ENCODE peak calls at places on chromosomes 12 and 14, in four cellular contexts. One of them, this sample, is unnamed.

GRCh38 chr14:19800282-19801117 is 3.1 kb upstream of the OR4N2 start:
- DNase-seq in HCT116: no peak
- DNase-seq in Panc1: no peak
- DNase-seq in stomach: no peak
- DNase-seq in this sample: no peak

GRCh38 chr12:75704664-75705063 is 193.3 kb upstream of the KRR1 start:
- DNase-seq in HCT116: peak
- DNase-seq in Panc1: no peak
- DNase-seq in stomach: no peak
- DNase-seq in this sample: no peak

GRCh38 chr14:51616724-51617409 is 34.8 kb upstream of the FRMD6 start:
- DNase-seq in HCT116: peak
- DNase-seq in Panc1: peak
- DNase-seq in stomach: peak
- DNase-seq in this sample: peak

GRCh38 chr12:4939418-4940023 is 29.8 kb downstream of the KCNA1 start:
- DNase-seq in HCT116: no peak
- DNase-seq in Panc1: no peak
- DNase-seq in stomach: no peak
- DNase-seq in this sample: no peak

GRCh38 chr12:75820848-75821578 is 210.6 kb downstream of the PHLDA1 start:
- DNase-seq in HCT116: no peak
- DNase-seq in Panc1: no peak
- DNase-seq in stomach: no peak
- DNase-seq in this sample: no peak

GRCh38 chr12:68434391-68435007 is 102.3 kb upstream of the MDM1 start:
- DNase-seq in HCT116: no peak
- DNase-seq in Panc1: no peak
- DNase-seq in stomach: no peak
- DNase-seq in this sample: no peak

GRCh38 chr12:109462868-109463692 is 14.0 kb downstream of the KCTD10 start:
- DNase-seq in HCT116: peak
- DNase-seq in Panc1: peak
- DNase-seq in stomach: peak
- DNase-seq in this sample: peak

GRCh38 chr12:52515927-52516831 is 4.0 kb downstream of the KRT5 start:
- DNase-seq in HCT116: no peak
- DNase-seq in Panc1: no peak
- DNase-seq in stomach: no peak
- DNase-seq in this sample: no peak

GRCh38 chr14:68939424-68939892 is 39.6 kb downstream of the ACTN1 start:
- DNase-seq in HCT116: no peak
- DNase-seq in Panc1: no peak
- DNase-seq in stomach: no peak
- DNase-seq in this sample: no peak

GRCh38 chr14:30889244-30889594 is 14.9 kb downstream of the COCH start:
- DNase-seq in HCT116: no peak
- DNase-seq in Panc1: no peak
- DNase-seq in stomach: no peak
- DNase-seq in this sample: no peak

GRCh38 chr12:132401982-132402381 is 72.6 kb upstream of the GALNT9 start:
- DNase-seq in HCT116: no peak
- DNase-seq in Panc1: no peak
- DNase-seq in stomach: no peak
- DNase-seq in this sample: no peak

GRCh38 chr14:23120405-23121251 is 1.6 kb upstream of the CEBPE start:
- DNase-seq in HCT116: peak
- DNase-seq in Panc1: peak
- DNase-seq in stomach: peak
- DNase-seq in this sample: peak

GRCh38 chr12:42744539-42745156 is 155.1 kb upstream of the PRICKLE1 start:
- DNase-seq in HCT116: no peak
- DNase-seq in Panc1: no peak
- DNase-seq in stomach: no peak
- DNase-seq in this sample: no peak

GRCh38 chr12:77058740-77059139 is 6.6 kb downstream of the E2F7 start:
- DNase-seq in HCT116: no peak
- DNase-seq in Panc1: no peak
- DNase-seq in stomach: no peak
- DNase-seq in this sample: no peak

GRCh38 chr14:65594153-65594881 is 181.8 kb downstream of the FUT8 start:
- DNase-seq in HCT116: no peak
- DNase-seq in Panc1: no peak
- DNase-seq in stomach: peak
- DNase-seq in this sample: no peak

GRCh38 chr14:63533474-63533873 is 9.7 kb downstream of the PPP2R5E start:
- DNase-seq in HCT116: no peak
- DNase-seq in Panc1: no peak
- DNase-seq in stomach: no peak
- DNase-seq in this sample: no peak

GRCh38 chr12:92078167-92079053 is 67.2 kb downstream of the BTG1 start:
- DNase-seq in HCT116: peak
- DNase-seq in Panc1: no peak
- DNase-seq in stomach: no peak
- DNase-seq in this sample: no peak

GRCh38 chr12:2895511-2895910 is 4.8 kb downstream of the TULP3 start:
- DNase-seq in HCT116: no peak
- DNase-seq in Panc1: no peak
- DNase-seq in stomach: no peak
- DNase-seq in this sample: no peak

GRCh38 chr12:105317942-105318614 is 12.4 kb upstream of the C12orf75 start:
- DNase-seq in HCT116: no peak
- DNase-seq in Panc1: no peak
- DNase-seq in stomach: no peak
- DNase-seq in this sample: no peak

GRCh38 chr14:31476131-31476917 is 11.5 kb downstream of the GPR33 start:
- DNase-seq in HCT116: no peak
- DNase-seq in Panc1: no peak
- DNase-seq in stomach: no peak
- DNase-seq in this sample: no peak

GRCh38 chr12:64187370-64187769 is 34.7 kb downstream of the KICS2 start:
- DNase-seq in HCT116: no peak
- DNase-seq in Panc1: no peak
- DNase-seq in stomach: no peak
- DNase-seq in this sample: no peak

GRCh38 chr14:60349663-60350365 is 100.8 kb downstream of the PPM1A start:
- DNase-seq in HCT116: peak
- DNase-seq in Panc1: no peak
- DNase-seq in stomach: peak
- DNase-seq in this sample: no peak

GRCh38 chr14:37275963-37276362 is 78.2 kb downstream of the MIPOL1 start:
- DNase-seq in HCT116: no peak
- DNase-seq in Panc1: no peak
- DNase-seq in stomach: no peak
- DNase-seq in this sample: no peak

GRCh38 chr12:110379642-110380041 is 23.9 kb downstream of the ANAPC7 start:
- DNase-seq in HCT116: no peak
- DNase-seq in Panc1: no peak
- DNase-seq in stomach: no peak
- DNase-seq in this sample: no peak

GRCh38 chr12:127145929-127146789 is 1120.8 kb upstream of the TMEM132C start:
- DNase-seq in HCT116: peak
- DNase-seq in Panc1: no peak
- DNase-seq in stomach: peak
- DNase-seq in this sample: no peak
- H3K4me3 ChIP-seq in HCT116: peak
- H3K4me3 ChIP-seq in Panc1: no peak
- H3K4me3 ChIP-seq in stomach: peak
- H3K4me3 ChIP-seq in this sample: peak

GRCh38 chr12:115398311-115398781 is 714.4 kb upstream of the TBX3 start:
- DNase-seq in HCT116: no peak
- DNase-seq in Panc1: peak
- DNase-seq in stomach: no peak
- DNase-seq in this sample: peak
- TF ChIP-seq CTCF in HCT116: peak
- TF ChIP-seq CTCF in Panc1: peak
- TF ChIP-seq CTCF in stomach: no peak
- TF ChIP-seq CTCF in this sample: peak

DNA sequence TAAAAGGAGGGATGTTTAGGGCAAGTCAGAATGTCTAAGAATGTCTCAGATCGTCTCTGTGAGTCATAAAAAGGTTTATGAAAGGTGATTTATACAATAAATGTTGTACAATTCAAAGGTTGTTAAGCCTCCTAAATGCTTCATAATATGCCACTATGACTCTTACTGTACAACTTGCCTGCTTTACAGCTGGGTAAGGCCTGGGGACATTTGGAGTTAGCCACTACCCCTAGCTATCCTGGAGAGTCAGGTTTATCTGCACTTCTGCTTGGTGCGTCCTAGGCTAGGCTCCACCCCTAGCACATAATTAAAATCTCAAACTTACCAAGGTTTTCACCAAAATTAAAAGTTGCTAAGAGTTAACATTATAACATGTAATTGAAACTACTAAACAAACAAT is 927.3 kb downstream of the FSCB start:
- DNase-seq in HCT116: no peak
- DNase-seq in Panc1: no peak
- DNase-seq in stomach: no peak
- DNase-seq in this sample: no peak
- TF ChIP-seq POLR2AphosphoS5 in HCT116: no peak
- TF ChIP-seq POLR2AphosphoS5 in Panc1: no peak
- TF ChIP-seq POLR2AphosphoS5 in stomach: no peak
- TF ChIP-seq POLR2AphosphoS5 in this sample: no peak

DNA sequence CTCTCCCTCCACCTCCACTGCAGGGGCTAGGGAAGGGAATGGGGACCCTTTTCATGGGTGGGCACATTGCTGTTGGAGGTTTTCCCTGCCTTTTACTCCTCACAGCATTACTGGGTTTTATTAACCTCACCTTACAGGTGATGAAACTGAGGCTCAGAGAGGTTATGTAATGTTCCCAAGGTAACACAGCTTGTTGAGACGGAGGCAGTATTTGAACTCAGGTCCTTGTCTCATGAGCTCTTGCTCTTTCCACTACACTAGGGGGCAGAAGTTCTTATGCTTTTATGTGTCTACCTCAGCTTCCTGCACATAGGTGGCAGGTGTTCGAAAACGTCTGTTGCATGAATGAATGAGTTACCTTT is 11.7 kb downstream of the CISTR start:
- DNase-seq in HCT116: no peak
- DNase-seq in Panc1: no peak
- DNase-seq in stomach: no peak
- DNase-seq in this sample: no peak
- H3K4me3 ChIP-seq in HCT116: no peak
- H3K4me3 ChIP-seq in Panc1: no peak
- H3K4me3 ChIP-seq in stomach: peak
- H3K4me3 ChIP-seq in this sample: peak

DNA sequence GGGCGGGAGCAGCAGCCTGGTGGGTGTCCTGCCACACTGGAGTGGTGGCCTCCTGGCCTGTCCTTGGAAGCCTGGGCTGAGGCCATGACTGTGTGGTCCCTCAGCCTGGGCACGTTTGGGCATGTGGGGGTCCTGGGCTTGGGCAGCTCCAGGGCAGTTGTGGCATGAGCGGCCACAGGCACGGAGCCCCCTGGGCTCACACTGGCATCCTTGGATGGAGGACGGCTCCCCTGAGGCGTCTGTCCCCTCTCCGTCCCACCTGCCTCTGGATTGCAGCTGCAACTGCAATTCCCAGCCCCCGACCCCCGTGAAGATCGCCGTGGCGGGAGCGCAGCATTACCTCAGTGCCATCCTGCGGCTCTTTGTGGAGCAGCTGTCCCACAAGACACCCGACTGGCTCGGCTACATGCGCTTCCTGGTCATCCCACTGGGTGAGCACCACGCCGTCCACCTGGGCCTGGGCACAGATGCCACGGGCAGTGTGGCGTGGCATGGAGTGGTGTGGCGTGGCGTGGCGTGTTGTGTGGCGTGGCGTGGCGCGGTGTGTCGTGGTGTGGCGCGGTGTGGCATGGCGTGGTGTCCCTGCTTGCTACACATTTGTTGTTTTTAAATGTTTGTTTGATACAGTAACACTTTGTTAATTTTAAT is 15.1 kb upstream of the TEX22 start:
- DNase-seq in HCT116: no peak
- DNase-seq in Panc1: no peak
- DNase-seq in stomach: no peak
- DNase-seq in this sample: no peak
- TF ChIP-seq CTCF in HCT116: no peak
- TF ChIP-seq CTCF in Panc1: no peak
- TF ChIP-seq CTCF in stomach: no peak
- TF ChIP-seq CTCF in this sample: no peak

GRCh38 chr12:89319111-89319510 is 33.2 kb downstream of the DUSP6 start:
- DNase-seq in HCT116: no peak
- DNase-seq in Panc1: no peak
- DNase-seq in stomach: no peak
- DNase-seq in this sample: peak
- TF ChIP-seq POLR2AphosphoS5 in HCT116: no peak
- TF ChIP-seq POLR2AphosphoS5 in Panc1: no peak
- TF ChIP-seq POLR2AphosphoS5 in stomach: peak
- TF ChIP-seq POLR2AphosphoS5 in this sample: no peak

DNA sequence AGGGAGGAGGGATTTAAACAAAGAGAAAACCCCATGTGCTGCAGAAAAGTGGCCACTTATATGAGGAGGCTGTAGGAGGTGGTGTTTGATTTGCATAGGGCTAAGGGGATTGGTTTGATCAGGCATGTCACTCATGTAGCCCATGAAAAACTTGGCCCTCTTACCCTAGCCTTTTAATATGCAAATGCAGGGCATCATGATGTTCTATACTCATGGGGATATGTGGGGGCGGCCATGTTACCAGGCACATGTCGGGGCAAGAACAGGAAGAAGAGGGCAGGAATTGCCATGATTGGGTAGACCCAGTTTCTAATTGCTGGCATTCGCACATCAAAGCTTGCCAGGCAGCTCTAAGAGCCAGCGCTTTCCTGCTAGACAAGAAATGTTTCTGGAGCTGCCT is 28.8 kb downstream of the KLRK1 start:
- DNase-seq in HCT116: no peak
- DNase-seq in Panc1: no peak
- DNase-seq in stomach: no peak
- DNase-seq in this sample: no peak
- H3K4me3 ChIP-seq in HCT116: no peak
- H3K4me3 ChIP-seq in Panc1: no peak
- H3K4me3 ChIP-seq in stomach: no peak
- H3K4me3 ChIP-seq in this sample: no peak

GRCh38 chr12:59432057-59432456 is 163.8 kb upstream of the SLC16A7 start:
- DNase-seq in HCT116: no peak
- DNase-seq in Panc1: no peak
- DNase-seq in stomach: no peak
- DNase-seq in this sample: no peak

GRCh38 chr12:59425798-59426197 is 170.0 kb upstream of the SLC16A7 start:
- DNase-seq in HCT116: no peak
- DNase-seq in Panc1: no peak
- DNase-seq in stomach: no peak
- DNase-seq in this sample: no peak

GRCh38 chr12:59429766-59430165 is 166.1 kb upstream of the SLC16A7 start:
- DNase-seq in HCT116: no peak
- DNase-seq in Panc1: no peak
- DNase-seq in stomach: no peak
- DNase-seq in this sample: no peak

DNA sequence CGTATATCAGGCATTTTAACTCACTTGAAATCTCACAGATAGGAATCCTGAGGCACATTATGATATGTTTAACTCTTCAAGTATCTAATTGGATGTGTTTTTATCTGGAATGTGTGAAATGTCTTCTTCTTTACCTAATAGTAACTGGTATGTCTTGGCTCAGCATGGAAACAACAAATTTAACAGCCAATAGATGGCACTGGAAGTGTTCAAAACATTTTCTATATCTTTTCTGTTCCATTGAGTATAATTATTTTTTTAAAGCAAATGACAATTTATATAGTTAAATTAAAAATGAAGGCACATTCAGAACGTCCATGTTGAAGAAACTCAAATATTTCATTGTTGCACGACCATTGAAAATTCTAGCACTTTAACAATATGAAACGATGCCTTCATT is 164.6 kb upstream of the SLC16A7 start:
- DNase-seq in HCT116: no peak
- DNase-seq in Panc1: no peak
- DNase-seq in stomach: no peak
- DNase-seq in this sample: no peak
- TF ChIP-seq CTCF in HCT116: peak
- TF ChIP-seq CTCF in Panc1: peak
- TF ChIP-seq CTCF in stomach: no peak
- TF ChIP-seq CTCF in this sample: no peak

This sample was measured in breast epithelium.